ENCODE peak calls at places on chromosome 1, in eight cellular contexts. P is fibroblast of lung, V is K562, W is SK-N-SH, Z is H9, M is IMR-90, R is OCI-LY7, S is MM.1S. X is an unnamed sample.

GRCh38 chr1:240352769-240353168 is 259.2 kb downstream of the GREM2 start:
- DNase-seq in P (peak), V (no peak), W (no peak), Z (no peak), M (peak), R (no peak), S (no peak), X (no peak)

GRCh38 chr1:181033128-181033798 is 520 bp upstream of the MR1 start:
- DNase-seq in P (no peak), V (peak), W (no peak), Z (no peak), M (peak), R (peak), S (no peak), X (peak)

GRCh38 chr1:235368428-235368827 is 1.2 kb downstream of the TBCE start:
- DNase-seq in P (no peak), V (no peak), W (no peak), Z (no peak), M (no peak), R (no peak), S (no peak), X (no peak)

GRCh38 chr1:176733661-176734060 is 270.7 kb downstream of the PAPPA2 start:
- DNase-seq in P (no peak), V (no peak), W (no peak), Z (no peak), M (no peak), R (no peak), S (no peak), X (no peak)

GRCh38 chr1:235455806-235456205 is 48.4 kb downstream of the B3GALNT2 start:
- DNase-seq in P (no peak), V (no peak), W (no peak), Z (no peak), M (no peak), R (no peak), S (no peak), X (no peak)

GRCh38 chr1:201016943-201017827 is 6.3 kb downstream of the KIF21B start:
- DNase-seq in P (no peak), V (no peak), W (peak), Z (no peak), M (no peak), R (peak), S (no peak), X (no peak)

GRCh38 chr1:109902204-109902985 is 8.3 kb upstream of the CSF1 start:
- DNase-seq in P (no peak), V (no peak), W (no peak), Z (no peak), M (no peak), R (no peak), S (no peak), X (no peak)

GRCh38 chr1:248695451-248696132 is 7.0 kb downstream of the OR14I1 start:
- DNase-seq in P (no peak), V (no peak), W (no peak), Z (no peak), M (peak), R (no peak), S (no peak), X (no peak)

GRCh38 chr1:198003468-198003867 is 86.3 kb downstream of the LHX9 start:
- DNase-seq in P (no peak), V (no peak), W (no peak), Z (no peak), M (no peak), R (no peak), S (no peak), X (no peak)

GRCh38 chr1:217274927-217275616 is 355.8 kb downstream of the GPATCH2 start:
- DNase-seq in P (peak), V (no peak), W (no peak), Z (no peak), M (peak), R (no peak), S (no peak), X (no peak)

GRCh38 chr1:180353930-180354329 is 123.9 kb downstream of the LHX4 start:
- DNase-seq in P (no peak), V (no peak), W (peak), Z (no peak), M (no peak), R (no peak), S (no peak), X (no peak)

GRCh38 chr1:24639881-24640280 is 3.2 kb upstream of the SRRM1 start:
- DNase-seq in P (no peak), V (no peak), W (no peak), Z (no peak), M (no peak), R (no peak), S (no peak), X (no peak)

GRCh38 chr1:24640288-24640687 is 2.8 kb upstream of the SRRM1 start:
- DNase-seq in P (peak), V (peak), W (no peak), Z (peak), M (no peak), R (no peak), S (no peak), X (no peak)

GRCh38 chr1:24641646-24642151 is 1.4 kb upstream of the SRRM1 start:
- DNase-seq in P (peak), V (peak), W (peak), Z (peak), M (peak), R (peak), S (no peak), X (peak)

GRCh38 chr1:24643362-24644346 is 552 bp downstream of the SRRM1 start:
- DNase-seq in P (peak), V (peak), W (peak), Z (no peak), M (no peak), R (peak), S (peak), X (peak)

GRCh38 chr1:24642481-24643361 is at the start of gene SRRM1:
- DNase-seq in P (peak), V (peak), W (peak), Z (peak), M (peak), R (peak), S (peak), X (peak)
- TF ChIP-seq CTCF in P (no peak), V (peak), W (peak), Z (no peak), M (peak), R (peak), S (peak), X (peak)

DNA sequence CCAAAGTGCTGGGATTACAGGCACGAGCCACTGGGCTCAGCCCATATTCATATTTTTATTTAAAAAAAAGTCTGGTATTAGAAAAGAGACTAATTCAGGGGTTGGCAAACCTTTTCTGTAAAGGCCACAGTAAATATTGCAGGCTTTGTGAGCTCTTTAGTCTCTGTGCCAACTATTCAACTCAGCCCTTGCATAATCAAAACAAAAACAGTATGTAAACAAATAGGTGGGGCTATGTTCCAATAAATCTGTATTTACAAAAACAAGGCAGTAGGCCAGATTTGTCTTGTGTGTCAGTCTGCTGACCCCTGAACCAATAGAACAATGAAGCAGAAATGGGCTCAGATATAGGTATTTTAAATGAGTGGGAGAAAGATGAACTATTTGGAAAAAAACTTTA is 49.3 kb downstream of the CDC42BPA start:
- DNase-seq in P (no peak), V (no peak), W (no peak), Z (no peak), M (no peak), R (no peak), S (no peak), X (no peak)
- H2AFZ ChIP-seq in P (no peak), V (no peak), W (no peak), Z (no peak), M (no peak), R (no peak), S (no peak), X (no peak)

GRCh38 chr1:245888809-245889208 is 618.3 kb downstream of the SMYD3 start:
- DNase-seq in P (peak), V (peak), W (no peak), Z (no peak), M (peak), R (peak), S (no peak), X (no peak)
- TF ChIP-seq CTCF in P (peak), V (peak), W (peak), Z (peak), M (peak), R (peak), S (peak), X (peak)

GRCh38 chr1:18955442-18956188 is 861 bp downstream of the IFFO2 start:
- DNase-seq in P (no peak), V (peak), W (peak), Z (peak), M (no peak), R (peak), S (peak), X (peak)

GRCh38 chr1:18954270-18955071 is 2.0 kb downstream of the IFFO2 start:
- DNase-seq in P (peak), V (no peak), W (no peak), Z (no peak), M (no peak), R (no peak), S (no peak), X (no peak)

GRCh38 chr1:18953656-18954259 is 2.7 kb downstream of the IFFO2 start:
- DNase-seq in P (no peak), V (no peak), W (no peak), Z (no peak), M (no peak), R (no peak), S (no peak), X (no peak)

GRCh38 chr1:18956189-18957135 is at the start of gene IFFO2:
- DNase-seq in P (peak), V (peak), W (peak), Z (peak), M (peak), R (peak), S (peak), X (peak)

DNA sequence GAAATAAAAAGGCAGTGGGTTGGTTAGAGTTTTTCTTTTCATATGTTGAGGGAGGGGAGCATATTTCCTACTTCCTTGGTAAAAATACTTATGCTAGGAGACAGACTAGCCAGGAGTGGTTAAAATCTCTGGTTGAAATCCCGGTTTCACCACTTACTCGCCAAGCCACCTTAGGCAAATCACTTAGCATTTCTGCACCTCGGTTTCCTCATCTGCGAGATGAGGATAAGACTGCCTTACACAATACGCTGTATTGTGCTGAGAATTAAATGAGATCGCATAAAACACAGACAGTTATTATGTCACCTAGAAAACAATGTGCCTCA is 1.4 kb downstream of the IFFO2 start:
- DNase-seq in P (no peak), V (no peak), W (no peak), Z (no peak), M (no peak), R (no peak), S (no peak), X (no peak)
- H2AFZ ChIP-seq in P (no peak), V (no peak), W (no peak), Z (no peak), M (peak), R (no peak), S (peak), X (no peak)

GRCh38 chr1:112805155-112805853 is 90.2 kb upstream of the PPM1J start:
- DNase-seq in P (no peak), V (no peak), W (no peak), Z (no peak), M (no peak), R (no peak), S (no peak), X (no peak)
- TF ChIP-seq CTCF in P (no peak), V (no peak), W (no peak), Z (peak), M (no peak), R (no peak), S (no peak), X (no peak)

GRCh38 chr1:205142105-205142475 is 20.3 kb upstream of the RBBP5 start:
- DNase-seq in P (no peak), V (no peak), W (no peak), Z (no peak), M (no peak), R (no peak), S (no peak), X (no peak)

GRCh38 chr1:205133287-205133686 is 11.5 kb upstream of the RBBP5 start:
- DNase-seq in P (no peak), V (no peak), W (no peak), Z (no peak), M (no peak), R (no peak), S (no peak), X (no peak)

GRCh38 chr1:205141236-205142104 is 19.7 kb upstream of the RBBP5 start:
- DNase-seq in P (peak), V (peak), W (peak), Z (peak), M (peak), R (peak), S (peak), X (peak)

GRCh38 chr1:205140113-205140512 is 18.3 kb upstream of the RBBP5 start:
- DNase-seq in P (no peak), V (no peak), W (no peak), Z (no peak), M (no peak), R (no peak), S (no peak), X (no peak)

DNA sequence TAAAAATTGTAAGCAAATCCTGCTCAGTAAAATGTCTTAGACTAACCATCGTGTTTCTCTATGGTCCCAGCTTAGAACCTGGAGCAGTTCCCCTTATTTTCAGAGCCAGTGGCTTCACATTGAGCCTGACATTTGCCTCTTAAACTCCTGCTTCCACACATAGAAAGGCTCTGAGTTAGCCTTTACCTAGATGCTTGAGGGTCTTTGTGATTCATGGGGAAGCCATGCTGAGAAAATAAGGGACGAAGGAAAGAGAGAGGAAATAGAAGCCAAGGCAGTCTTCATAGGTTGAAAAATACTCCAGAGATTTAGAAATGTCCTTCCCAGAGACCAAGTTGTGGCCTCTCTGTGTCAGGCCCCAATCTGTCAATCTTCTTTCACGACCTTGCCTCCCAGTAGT is 16.1 kb upstream of the RBBP5 start:
- DNase-seq in P (no peak), V (no peak), W (no peak), Z (peak), M (no peak), R (no peak), S (no peak), X (no peak)
- H2AFZ ChIP-seq in P (no peak), V (peak), W (no peak), Z (no peak), M (no peak), R (peak), S (no peak), X (no peak)

DNA sequence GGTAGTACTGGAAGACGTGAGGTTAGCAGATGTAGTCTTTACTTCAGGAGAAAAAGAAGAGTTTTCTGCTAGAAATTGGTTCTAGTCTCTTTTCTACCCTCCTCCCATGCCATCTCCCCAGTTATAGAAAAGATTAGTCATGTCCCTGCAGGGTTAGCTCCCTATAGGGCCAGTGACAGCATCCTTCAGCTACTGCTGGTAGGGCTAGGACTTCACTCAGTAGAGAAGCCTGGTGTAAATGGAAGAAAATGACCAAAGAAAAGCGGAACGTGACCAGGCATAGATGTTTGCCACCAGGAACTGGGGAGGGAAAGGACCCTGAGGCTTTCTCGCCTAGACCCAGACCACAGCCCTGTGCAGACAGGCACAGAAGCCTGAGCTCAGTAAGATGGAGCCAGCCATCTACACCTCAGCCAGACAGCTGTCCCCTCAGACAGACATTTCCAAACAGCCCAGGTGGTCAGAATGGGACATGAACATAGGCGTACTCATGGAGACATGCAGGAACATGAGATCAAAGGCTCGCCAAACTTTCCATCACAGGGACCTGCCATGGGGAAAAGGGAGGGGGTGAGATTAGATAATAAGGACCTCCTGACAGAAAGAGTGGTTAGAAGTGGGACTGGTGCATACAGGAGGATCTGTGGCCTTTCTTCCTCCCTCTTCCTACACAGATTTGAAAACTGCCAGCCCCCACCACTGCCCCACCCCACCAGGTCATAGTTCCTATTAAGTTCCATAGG is 23.5 kb upstream of the SLAMF9 start:
- DNase-seq in P (no peak), V (no peak), W (no peak), Z (no peak), M (no peak), R (no peak), S (no peak), X (no peak)
- TF ChIP-seq CTCF in P (no peak), V (no peak), W (no peak), Z (no peak), M (no peak), R (no peak), S (no peak), X (no peak)

X was measured in DND-41.